ENCODE peak calls at places on chromosomes 3 and 15, in six cellular contexts. U, X, I, C, R and O are unnamed samples.

GRCh38 chr3:60890226-60890625 is 361.0 kb downstream of the FHIT start:
- DNase-seq in R (peak), I (no peak), X (no peak), C (no peak), U (no peak), O (peak)

GRCh38 chr3:46684881-46685280 is 8.6 kb downstream of the ALS2CL start:
- DNase-seq in U (no peak), C (no peak), X (no peak), I (no peak), R (no peak), O (no peak)

GRCh38 chr15:80154336-80154735 is 1.5 kb downstream of the FAH start:
- DNase-seq in I (no peak), X (no peak), U (no peak), C (no peak), R (no peak), O (no peak)

GRCh38 chr3:49602877-49603411 is 48.7 kb downstream of the BSN start:
- DNase-seq in U (no peak), I (no peak), R (peak), C (no peak), X (no peak), O (no peak)

GRCh38 chr3:184872200-184872599 is 60.2 kb downstream of the VPS8 start:
- DNase-seq in U (no peak), C (no peak), R (no peak), I (no peak), X (no peak), O (no peak)

GRCh38 chr15:82919231-82919886 is 33.2 kb downstream of the HOMER2 start:
- DNase-seq in R (peak), I (peak), C (no peak), X (peak), U (no peak), O (peak)

GRCh38 chr3:138849541-138849940 is 14.8 kb upstream of the PIK3CB start:
- DNase-seq in U (no peak), R (no peak), X (no peak), C (no peak), I (no peak), O (no peak)

GRCh38 chr15:23566070-23567050 is 886 bp downstream of the MKRN3 start:
- DNase-seq in C (no peak), I (no peak), U (no peak), R (peak), X (no peak), O (no peak)

GRCh38 chr3:69121513-69121912 is 882 bp downstream of the LMOD3 start:
- DNase-seq in X (no peak), I (no peak), C (no peak), U (no peak), R (no peak), O (no peak)

GRCh38 chr3:115186351-115187148 is 39.5 kb upstream of the ZBTB20 start:
- DNase-seq in X (no peak), R (no peak), U (no peak), I (no peak), C (no peak), O (no peak)

GRCh38 chr3:9248232-9249191 is 934 bp downstream of the SRGAP3 start:
- DNase-seq in C (no peak), U (no peak), R (peak), I (peak), X (no peak), O (no peak)

GRCh38 chr3:37174532-37175126 is at the start of gene LRRFIP2:
- DNase-seq in R (peak), X (no peak), I (no peak), C (no peak), U (no peak), O (no peak)

GRCh38 chr3:146594843-146595482 is 10.2 kb downstream of the PLSCR5 start:
- DNase-seq in R (peak), C (no peak), X (no peak), U (no peak), I (no peak), O (no peak)

GRCh38 chr3:98556164-98557130 is 24.7 kb downstream of the GPR15 start:
- DNase-seq in I (no peak), X (no peak), C (no peak), R (no peak), U (no peak), O (no peak)
- H3K4me3 ChIP-seq in I (no peak), X (peak), C (no peak), R (no peak), U (no peak), O (no peak)

GRCh38 chr3:158104346-158105020 is 1.7 kb downstream of the SHOX2 start:
- DNase-seq in X (no peak), I (no peak), U (no peak), R (no peak), C (no peak), O (no peak)

GRCh38 chr3:158106773-158107461 is 697 bp upstream of the SHOX2 start:
- DNase-seq in C (no peak), U (peak), R (no peak), X (no peak), I (no peak), O (no peak)

GRCh38 chr3:158105124-158105709 is 1.0 kb downstream of the SHOX2 start:
- DNase-seq in R (no peak), U (peak), I (no peak), X (no peak), C (no peak), O (no peak)

GRCh38 chr3:158107508-158108095 is 1.4 kb upstream of the SHOX2 start:
- DNase-seq in I (no peak), R (no peak), X (no peak), U (no peak), C (no peak), O (no peak)

DNA sequence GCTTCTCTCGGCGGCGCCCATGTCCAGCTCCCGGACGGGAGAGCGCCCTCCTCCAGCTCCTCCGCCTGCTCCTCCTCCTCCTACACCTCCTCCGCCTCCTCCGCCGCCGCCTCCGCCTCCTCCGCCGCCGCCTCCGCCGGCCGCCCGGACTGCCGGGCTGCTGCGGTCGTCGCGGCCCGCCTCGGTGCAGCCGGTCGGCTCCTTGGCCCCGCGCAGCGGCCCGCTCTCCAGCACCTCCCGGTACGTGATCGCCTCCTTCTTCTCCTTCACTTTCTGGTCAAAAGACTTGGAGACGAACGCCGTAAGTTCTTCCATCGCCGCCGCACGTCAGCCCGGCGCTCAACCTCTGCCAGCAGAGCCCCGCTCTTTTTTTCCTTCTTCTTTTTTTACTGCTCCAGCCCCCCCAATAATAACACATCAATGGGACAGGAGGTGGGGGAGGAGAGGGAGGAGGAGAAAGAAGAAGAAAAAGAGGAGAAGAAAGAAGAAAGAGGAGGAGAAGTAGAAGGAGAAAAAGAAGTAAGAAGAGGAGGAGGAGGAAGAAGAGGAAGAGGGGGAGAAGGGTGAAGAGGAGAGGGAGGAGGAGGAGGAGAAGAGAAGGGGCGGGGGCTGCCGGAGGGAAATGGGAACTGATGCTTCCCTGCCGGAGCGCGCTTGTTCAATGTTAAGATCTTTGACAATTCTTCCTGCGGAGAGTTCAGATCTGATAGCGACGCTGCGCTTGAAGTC is at the start of gene SHOX2:
- DNase-seq in I (peak), X (peak), C (peak), U (peak), R (no peak), O (peak)
- H3K4me3 ChIP-seq in I (peak), X (peak), C (no peak), U (peak), R (no peak), O (peak)

DNA sequence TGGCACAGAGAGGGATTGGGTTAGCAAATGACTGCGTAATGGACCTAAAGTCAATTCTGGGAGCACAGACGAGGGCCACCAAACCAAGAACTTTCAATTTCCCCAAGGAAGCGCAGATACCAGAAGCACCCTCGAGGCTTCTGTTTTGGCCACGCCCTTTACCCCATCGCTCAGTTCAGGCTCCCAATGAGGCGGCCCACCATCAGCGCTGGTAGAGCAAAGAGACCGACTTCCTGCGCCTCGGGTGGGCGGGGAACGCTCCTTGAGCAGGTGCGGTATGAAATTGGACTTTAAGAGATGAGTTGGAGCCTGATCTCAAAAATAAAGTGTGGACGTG is 603 bp upstream of the SPSB4 start:
- DNase-seq in U (no peak), X (no peak), I (no peak), R (no peak), C (no peak), O (no peak)
- H3K4me3 ChIP-seq in U (peak), X (peak), I (peak), R (no peak), C (no peak), O (no peak)

DNA sequence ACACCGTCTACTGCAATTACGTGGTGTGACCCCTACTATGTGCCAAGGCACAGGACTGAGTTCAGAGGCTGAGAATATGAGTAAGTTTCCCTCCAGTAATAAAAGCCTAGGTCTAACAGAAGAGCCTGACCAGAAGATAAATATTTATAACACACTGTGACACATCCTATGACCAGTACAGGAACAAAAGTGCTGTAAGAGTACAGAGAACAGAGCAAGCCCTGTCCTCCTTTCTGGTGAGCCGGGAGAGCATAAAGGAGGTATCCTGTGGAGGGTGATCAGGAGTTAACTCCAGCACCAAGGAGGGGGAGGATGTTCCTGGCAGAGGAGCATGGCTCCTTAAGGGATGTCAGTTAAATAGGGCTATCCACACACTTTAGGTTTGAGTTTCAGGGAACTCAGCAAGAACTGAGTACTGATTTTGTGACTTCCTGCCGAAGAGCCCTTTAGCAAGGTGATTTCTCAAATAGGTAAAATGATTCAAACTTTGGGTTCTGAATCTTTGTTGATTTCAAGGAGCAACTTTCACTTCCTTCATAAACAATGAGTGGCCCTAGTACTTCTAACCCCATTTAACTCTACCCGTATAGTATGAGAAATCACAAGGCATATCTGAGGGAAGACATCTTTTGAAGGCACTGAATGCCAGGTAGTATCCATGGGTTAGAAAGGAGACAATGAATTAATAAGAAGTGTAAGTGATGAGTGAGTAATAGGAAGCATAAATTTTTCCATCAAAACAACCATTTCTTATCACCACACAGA is 198.0 kb downstream of the THRB start:
- DNase-seq in U (no peak), C (no peak), I (no peak), X (no peak), R (peak), O (no peak)
- H3K4me3 ChIP-seq in U (no peak), C (no peak), I (no peak), X (no peak), R (no peak), O (no peak)

GRCh38 chr3:176785207-176785606 is 412.1 kb downstream of the TBL1XR1 start:
- DNase-seq in C (no peak), X (no peak), R (no peak), I (no peak), U (no peak), O (no peak)
- H3K4me3 ChIP-seq in C (no peak), X (no peak), R (no peak), I (no peak), U (no peak), O (no peak)

GRCh38 chr15:98428253-98428989 is 219.9 kb upstream of the IGF1R start:
- DNase-seq in R (peak), I (peak), U (peak), C (no peak), X (peak), O (peak)
- H3K4me3 ChIP-seq in R (peak), I (peak), U (peak), C (no peak), X (peak), O (no peak)

DNA sequence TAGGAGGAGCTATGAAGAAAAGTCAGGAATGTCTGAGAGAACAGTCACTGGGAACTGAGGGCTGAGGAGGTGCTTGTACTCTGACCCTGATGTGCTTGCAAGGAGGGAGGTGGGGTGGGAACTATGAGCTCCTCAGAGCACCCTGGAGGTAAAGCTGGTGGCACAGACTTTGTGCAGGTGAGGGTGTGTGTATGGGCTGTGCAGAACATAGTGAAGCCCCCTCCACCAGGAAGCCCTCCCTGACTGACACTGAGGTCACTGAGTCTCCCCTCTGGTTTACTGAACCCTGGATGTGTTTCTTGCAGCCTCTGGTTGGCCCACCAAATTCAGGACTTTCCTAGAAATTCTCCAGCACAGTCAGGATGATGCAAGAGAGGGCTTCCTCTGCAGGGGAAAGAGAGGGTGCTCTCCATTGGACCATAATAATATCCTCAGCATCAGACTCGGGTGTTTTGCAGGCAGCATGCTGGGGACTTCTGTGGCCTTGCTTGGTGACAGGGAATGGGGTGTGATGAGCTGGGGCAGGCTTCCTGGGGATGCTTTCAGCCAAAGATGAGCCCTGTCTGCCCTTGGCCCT is 1.5 kb upstream of the ISLR start:
- DNase-seq in C (no peak), X (no peak), U (no peak), I (no peak), R (no peak), O (no peak)
- H3K4me3 ChIP-seq in C (no peak), X (no peak), U (no peak), I (no peak), R (no peak), O (no peak)